ENCODE peak calls at places on chromosomes 1 and 21, in nine cellular contexts. T is stimulated activated CD8-positive, alpha-beta memory T cell treated with anti-CD3 and anti-CD28 coated beads, Interleukin-4, amount 100 ng/mL, for 4 hours; I is AML-193; Q is HS-5; R is endothelial cell of umbilical vein; X is aorta; G is T-helper 17 cell; N is CD8-positive, alpha-beta T cell; J is psoas muscle. H is an unnamed sample.

GRCh38 chr1:92585831-92586230 is 99.1 kb upstream of the GFI1 start:
- DNase-seq in N (no peak), T (no peak), J (no peak), I (no peak), R (no peak), X (no peak), G (no peak), Q (no peak), H (no peak)

GRCh38 chr1:46522969-46523320 is 28.5 kb downstream of the KNCN start:
- DNase-seq in Q (no peak), I (no peak), T (no peak), N (no peak), J (no peak), G (no peak), R (no peak), X (peak; percentile 63), H (no peak)

GRCh38 chr1:161217831-161218230 is 2.7 kb downstream of the FCER1G start:
- DNase-seq in X (peak; percentile 61), J (no peak), G (no peak), T (no peak), I (no peak), Q (no peak), N (no peak), R (no peak), H (no peak)

GRCh38 chr1:239263821-239264220 is 122.5 kb upstream of the CHRM3 start:
- DNase-seq in X (no peak), N (no peak), I (no peak), G (no peak), Q (no peak), R (no peak), T (no peak), J (no peak), H (no peak)

GRCh38 chr1:91278754-91279153 is 125.9 kb downstream of the HFM1 start:
- DNase-seq in X (no peak), T (no peak), I (peak; percentile 15), G (no peak), R (peak; percentile 16), J (no peak), Q (no peak), N (no peak), H (no peak)

GRCh38 chr1:170326221-170326620 is 180.5 kb downstream of the NTMT2 start:
- DNase-seq in T (no peak), Q (no peak), I (no peak), G (no peak), X (no peak), J (no peak), N (no peak), R (no peak), H (no peak)

GRCh38 chr1:26405281-26405915 is 5.2 kb upstream of the LIN28A start:
- DNase-seq in J (no peak), R (no peak), G (no peak), N (no peak), T (no peak), Q (peak; percentile 58), X (no peak), I (no peak), H (no peak)

GRCh38 chr1:39835935-39836594 is 47.2 kb downstream of the TRIT1 start:
- DNase-seq in I (no peak), G (no peak), X (no peak), J (no peak), T (no peak), R (no peak), N (no peak), Q (no peak), H (no peak)

GRCh38 chr1:47440052-47440848 is 2.4 kb downstream of the FOXD2 start:
- DNase-seq in X (no peak), I (no peak), N (no peak), T (no peak), G (no peak), Q (no peak), R (no peak), J (no peak), H (no peak)

GRCh38 chr1:22484741-22485140 is 33.1 kb downstream of the ZBTB40 start:
- DNase-seq in X (no peak), Q (no peak), I (no peak), J (no peak), N (no peak), T (no peak), G (no peak), R (no peak), H (no peak)

GRCh38 chr1:241817331-241817792 is 30.6 kb upstream of the EXO1 start:
- DNase-seq in N (no peak), Q (no peak), T (no peak), G (no peak), J (no peak), I (no peak), R (no peak), X (no peak), H (no peak)

GRCh38 chr1:186295980-186296379 is 79.1 kb downstream of the TPR start:
- DNase-seq in X (no peak), R (no peak), T (no peak), J (no peak), N (no peak), I (no peak), G (no peak), Q (no peak), H (no peak)

GRCh38 chr1:19418503-19418971 is 66.8 kb downstream of the CAPZB start:
- DNase-seq in G (no peak), I (no peak), T (no peak), R (no peak), Q (no peak), X (no peak), J (no peak), N (no peak), H (no peak)

GRCh38 chr1:60732977-60733401 is 349.4 kb upstream of the NFIA start:
- DNase-seq in Q (no peak), G (no peak), R (no peak), J (no peak), X (no peak), T (no peak), N (no peak), I (no peak), H (no peak)

GRCh38 chr1:11151134-11151533 is 38.0 kb upstream of the ANGPTL7 start:
- DNase-seq in X (no peak), N (no peak), Q (no peak), G (no peak), J (no peak), R (no peak), I (peak; percentile 7), T (no peak), H (no peak)

GRCh38 chr1:23796466-23797271 is 3.9 kb downstream of the GALE start:
- DNase-seq in G (no peak), R (no peak), J (no peak), T (no peak), I (no peak), N (no peak), X (no peak), Q (no peak), H (no peak)

GRCh38 chr1:38092256-38092655 is 45.7 kb upstream of the POU3F1 start:
- DNase-seq in T (no peak), X (no peak), G (no peak), I (no peak), R (no peak), N (no peak), Q (no peak), J (no peak), H (no peak)

GRCh38 chr1:232622378-232622777 is 7.6 kb downstream of the SIPA1L2 start:
- DNase-seq in G (no peak), X (no peak), T (no peak), N (no peak), R (no peak), Q (no peak), I (no peak), J (no peak), H (no peak)

GRCh38 chr1:163085904-163086268 is 16.7 kb downstream of the RGS4 start:
- DNase-seq in X (no peak), Q (no peak), J (no peak), T (no peak), I (no peak), N (no peak), R (no peak), G (no peak), H (no peak)

GRCh38 chr1:30273021-30273325 is 450.4 kb downstream of the MATN1 start:
- DNase-seq in R (no peak), Q (no peak), X (no peak), I (no peak), N (no peak), J (no peak), T (no peak), G (no peak), H (no peak)

GRCh38 chr1:105427543-105427942 is 1628.9 kb upstream of the PRMT6 start:
- DNase-seq in X (no peak), N (no peak), T (no peak), Q (peak; percentile 6), I (peak; percentile 27), G (no peak), J (no peak), R (no peak), H (no peak)

GRCh38 chr1:4056422-4056821 is 156.3 kb upstream of the C1orf174 start:
- DNase-seq in R (no peak), N (no peak), J (no peak), Q (no peak), X (peak; percentile 24), G (no peak), T (no peak), I (no peak), H (no peak)

GRCh38 chr21:41834926-41835663 is 44.0 kb downstream of the PRDM15 start:
- DNase-seq in I (no peak), X (peak; percentile 71), Q (no peak), G (no peak), R (no peak), J (no peak), N (no peak), T (no peak), H (no peak)

GRCh38 chr1:93394514-93394913 is 48.8 kb downstream of the DR1 start:
- DNase-seq in T (no peak), G (no peak), J (no peak), R (no peak), N (no peak), I (no peak), X (no peak), Q (peak; percentile 34), H (no peak)

GRCh38 chr1:111253876-111254275 is 26.4 kb downstream of the CHI3L2 start:
- DNase-seq in T (no peak), N (no peak), Q (no peak), I (no peak), G (no peak), J (no peak), R (no peak), X (no peak), H (peak; percentile 69)

GRCh38 chr1:17274186-17275170 is 25.6 kb downstream of the PADI3 start:
- DNase-seq in N (no peak), J (peak; percentile 35), Q (no peak), R (peak; percentile 36), T (no peak), I (peak; percentile 46), X (peak; percentile 9), G (no peak), H (no peak)

GRCh38 chr1:233256789-233257188 is 38.7 kb downstream of the PCNX2 start:
- DNase-seq in Q (no peak), N (no peak), X (no peak), I (no peak), T (no peak), J (no peak), R (no peak), G (no peak), H (no peak)

GRCh38 chr1:40315795-40316594 is 1.1 kb downstream of the COL9A2 start:
- DNase-seq in J (no peak), X (no peak), T (no peak), Q (no peak), N (peak; percentile 16), R (peak; percentile 27), I (no peak), G (no peak), H (peak; percentile 52)

GRCh38 chr1:231702804-231703203 is 76.2 kb downstream of the DISC1 start:
- DNase-seq in Q (peak; percentile 59), X (no peak), J (no peak), N (no peak), T (no peak), I (no peak), R (no peak), G (no peak), H (no peak)

GRCh38 chr1:178679237-178679636 is 45.8 kb upstream of the RALGPS2 start:
- DNase-seq in X (no peak), Q (no peak), J (no peak), T (no peak), R (no peak), G (no peak), I (no peak), N (no peak), H (no peak)

GRCh38 chr1:54122131-54122751 is 30.6 kb downstream of the CDCP2 start:
- DNase-seq in G (no peak), T (no peak), J (no peak), Q (no peak), R (no peak), I (no peak), X (no peak), N (no peak), H (no peak)

H was measured in putamen.